ENCODE peak calls at places on chromosome X, in four cellular contexts. C is IMR-90, H is heart right ventricle, N is progenitor cell of endocrine pancreas. L is an unnamed sample.
A peak's percentile ranks its signal among the peaks of the same experiment; 100 is the strongest.

GRCh38 chrX:68789966-68790365 is 38.9 kb upstream of the EFNB1 start:
- DNase-seq in C (no peak), H (no peak), N (no peak), L (no peak)

GRCh38 chrX:68721546-68721945 is 74.1 kb downstream of the STARD8 start:
- DNase-seq in N (no peak), C (no peak), H (no peak), L (no peak)

GRCh38 chrX:1659664-1660461 is 45.0 kb downstream of the ASMT start:
- DNase-seq in C (no peak), H (no peak), N (no peak), L (no peak)

GRCh38 chrX:78321809-78322208 is 5.6 kb downstream of the CYSLTR1 start:
- DNase-seq in N (no peak), C (no peak), H (no peak), L (no peak)

GRCh38 chrX:154695913-154696312 is 42.5 kb upstream of the CTAG2 start:
- DNase-seq in C (peak; percentile 31), H (no peak), N (no peak), L (no peak)

GRCh38 chrX:39513836-39514235 is 583.9 kb downstream of the BCOR start:
- DNase-seq in N (no peak), H (no peak), C (no peak), L (no peak)

GRCh38 chrX:39167791-39168190 is 366.5 kb downstream of the MID1IP1 start:
- DNase-seq in C (no peak), N (no peak), H (no peak), L (no peak)

GRCh38 chrX:137043736-137044135 is 9.9 kb upstream of the GPR101 start:
- DNase-seq in H (no peak), N (no peak), C (no peak), L (no peak)

GRCh38 chrX:56805399-56805798 is 76.4 kb downstream of the NBDY start:
- DNase-seq in C (no peak), H (no peak), N (no peak), L (no peak)

GRCh38 chrX:29318051-29318450 is 730.8 kb downstream of the IL1RAPL1 start:
- DNase-seq in N (no peak), H (no peak), C (peak; percentile 38), L (no peak)

GRCh38 chrX:71154641-71155040 is 10.0 kb downstream of the NLGN3 start:
- DNase-seq in N (no peak), H (no peak), C (no peak), L (no peak)

GRCh38 chrX:46913710-46914109 is 1.5 kb downstream of the JADE3 start:
- DNase-seq in N (peak; percentile 9), H (no peak), C (peak; percentile 29), L (no peak)

GRCh38 chrX:121052122-121052521 is 4.7 kb downstream of the GLUD2 start:
- DNase-seq in H (no peak), N (no peak), C (no peak), L (no peak)

GRCh38 chrX:154051210-154051810 is 31.6 kb upstream of the IRAK1 start:
- DNase-seq in N (peak; percentile 33), H (peak; percentile 41), C (peak; percentile 59), L (peak; percentile 94)

GRCh38 chrX:38561126-38561868 is at the start of gene TSPAN7:
- DNase-seq in N (peak; percentile 67), C (peak; percentile 40), H (peak; percentile 84), L (peak; percentile 35)

GRCh38 chrX:74925210-74926088 is at the start of gene NEXMIF:
- DNase-seq in N (peak; percentile 49), C (no peak), H (no peak), L (no peak)

GRCh38 chrX:69024287-69024686 is 141.0 kb downstream of the PJA1 start:
- DNase-seq in H (peak; percentile 24), N (no peak), C (no peak), L (no peak)

GRCh38 chrX:16778545-16778944 is 7.7 kb upstream of the TXLNG start:
- DNase-seq in H (no peak), N (no peak), C (peak; percentile 16), L (no peak)

GRCh38 chrX:27863813-27864212 is 56.0 kb downstream of the MAGEB10 start:
- DNase-seq in C (no peak), H (no peak), N (no peak), L (no peak)

GRCh38 chrX:44996282-44996681 is 123.3 kb downstream of the KDM6A start:
- DNase-seq in N (no peak), H (no peak), C (no peak), L (no peak)

GRCh38 chrX:80578518-80579105 is 158.4 kb downstream of the TENT5D start:
- DNase-seq in H (no peak), N (no peak), C (peak; percentile 6), L (no peak)

GRCh38 chrX:54182864-54183613 is at the start of gene FAM120C:
- DNase-seq in N (peak; percentile 34), C (peak; percentile 64), H (peak; percentile 73), L (no peak)

GRCh38 chrX:9897761-9898161 is 69.4 kb upstream of the CLDN34 start:
- DNase-seq in C (peak; percentile 97), N (no peak), H (no peak), L (no peak)
- TF ChIP-seq CTCF in C (no peak), N (no peak), H (no peak), L (no peak)

GRCh38 chrX:23554304-23554703 is 113.0 kb upstream of the PRDX4 start:
- DNase-seq in C (peak; percentile 50), N (no peak), H (no peak), L (no peak)
- TF ChIP-seq CTCF in C (peak; percentile 57), N (peak; percentile 81), H (peak; percentile 59), L (no peak)

GRCh38 chrX:117996918-117997480 is 119.6 kb downstream of the KLHL13 start:
- DNase-seq in N (no peak), H (no peak), C (peak; percentile 63), L (no peak)
- TF ChIP-seq CTCF in N (no peak), H (peak; percentile 50), C (peak; percentile 59), L (no peak)

DNA sequence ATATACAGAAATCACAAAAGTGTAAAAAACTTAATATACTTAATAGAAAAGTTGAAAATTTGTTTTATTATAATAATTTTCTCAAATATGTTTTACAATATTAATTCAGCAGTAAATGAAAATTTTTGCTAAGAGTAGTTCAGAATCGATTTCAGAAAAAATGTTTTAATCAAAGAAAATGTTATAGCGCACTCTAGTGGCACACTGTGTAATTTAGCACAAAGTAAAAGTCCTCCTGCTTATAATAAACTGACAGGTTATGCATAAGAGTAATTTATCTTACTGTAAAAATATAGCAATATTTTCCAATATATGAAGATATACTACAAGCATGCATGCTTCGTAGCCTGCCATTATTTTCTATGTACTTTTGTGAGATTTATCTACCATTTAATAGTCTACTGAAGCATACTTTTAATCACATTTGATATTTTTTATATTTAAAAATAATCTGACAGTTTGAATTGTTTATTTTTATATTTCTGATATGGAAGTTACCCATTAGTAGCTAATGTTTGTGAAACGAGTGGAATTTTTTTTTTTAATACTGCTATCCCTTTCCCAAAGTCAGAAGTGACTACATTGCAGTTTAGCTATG is 217.9 kb upstream of the KLHL4 start:
- DNase-seq in H (no peak), N (no peak), C (peak; percentile 8), L (no peak)
- TF ChIP-seq CTCF in H (peak; percentile 59), N (peak; percentile 89), C (peak; percentile 61), L (no peak)

GRCh38 chrX:11580789-11581188 is 84.9 kb downstream of the ARHGAP6 start:
- DNase-seq in C (no peak), H (no peak), N (no peak), L (no peak)
- TF ChIP-seq CTCF in C (no peak), H (no peak), N (no peak), L (no peak)

GRCh38 chrX:131734621-131735020 is 190.7 kb downstream of the OR13H1 start:
- DNase-seq in C (peak; percentile 81), H (no peak), N (no peak), L (peak; percentile 80)
- TF ChIP-seq CTCF in C (peak; percentile 44), H (no peak), N (no peak), L (no peak)

L was measured in omental fat pad.